ENCODE peak calls at places on chromosomes 12 and 14, in six cellular contexts. One of them, this sample, is unnamed.

GRCh38 chr14:41915732-41916131 is 309.1 kb downstream of the LRFN5 start:
- DNase-seq in BJ: no peak
- DNase-seq in adrenal gland: no peak
- DNase-seq in thoracic aorta: no peak
- DNase-seq in GM12865: no peak
- DNase-seq in GM10248: no peak
- DNase-seq in this sample: no peak

GRCh38 chr12:39878753-39879152 is 227.1 kb downstream of the SLC2A13 start:
- DNase-seq in BJ: no peak
- DNase-seq in adrenal gland: no peak
- DNase-seq in thoracic aorta: no peak
- DNase-seq in GM12865: no peak
- DNase-seq in GM10248: no peak
- DNase-seq in this sample: no peak

GRCh38 chr12:66861157-66861750 is 182.4 kb upstream of the GRIP1 start:
- DNase-seq in BJ: peak
- DNase-seq in adrenal gland: peak
- DNase-seq in thoracic aorta: no peak
- DNase-seq in GM12865: peak
- DNase-seq in GM10248: peak
- DNase-seq in this sample: peak

GRCh38 chr12:87793134-87793533 is 236.1 kb downstream of the C12orf50 start:
- DNase-seq in BJ: no peak
- DNase-seq in adrenal gland: no peak
- DNase-seq in thoracic aorta: no peak
- DNase-seq in GM12865: no peak
- DNase-seq in GM10248: no peak
- DNase-seq in this sample: no peak

GRCh38 chr14:45284802-45285201 is 31.8 kb upstream of the MIS18BP1 start:
- DNase-seq in BJ: no peak
- DNase-seq in adrenal gland: no peak
- DNase-seq in thoracic aorta: no peak
- DNase-seq in GM12865: no peak
- DNase-seq in GM10248: no peak
- DNase-seq in this sample: no peak

GRCh38 chr12:121657305-121658008 is 12.0 kb downstream of the MORN3 start:
- DNase-seq in BJ: no peak
- DNase-seq in adrenal gland: no peak
- DNase-seq in thoracic aorta: no peak
- DNase-seq in GM12865: no peak
- DNase-seq in GM10248: no peak
- DNase-seq in this sample: no peak

GRCh38 chr14:32224731-32225377 is 21.8 kb upstream of the RNU6-8 start:
- DNase-seq in BJ: peak
- DNase-seq in adrenal gland: peak
- DNase-seq in thoracic aorta: no peak
- DNase-seq in GM12865: peak
- DNase-seq in GM10248: no peak
- DNase-seq in this sample: no peak

GRCh38 chr12:7749442-7749841 is 2.3 kb upstream of the CLEC4C start:
- DNase-seq in BJ: no peak
- DNase-seq in adrenal gland: no peak
- DNase-seq in thoracic aorta: no peak
- DNase-seq in GM12865: peak
- DNase-seq in GM10248: no peak
- DNase-seq in this sample: no peak

GRCh38 chr14:104803916-104804371 is 3.0 kb downstream of the ZBTB42 start:
- DNase-seq in BJ: no peak
- DNase-seq in adrenal gland: no peak
- DNase-seq in thoracic aorta: no peak
- DNase-seq in GM12865: no peak
- DNase-seq in GM10248: no peak
- DNase-seq in this sample: no peak

GRCh38 chr12:91460457-91460856 is 277.8 kb upstream of the DCN start:
- DNase-seq in BJ: no peak
- DNase-seq in adrenal gland: no peak
- DNase-seq in thoracic aorta: no peak
- DNase-seq in GM12865: no peak
- DNase-seq in GM10248: no peak
- DNase-seq in this sample: no peak

GRCh38 chr12:82687020-82687951 is 580 bp downstream of the TMTC2 start:
- DNase-seq in BJ: no peak
- DNase-seq in adrenal gland: peak
- DNase-seq in thoracic aorta: peak
- DNase-seq in GM12865: peak
- DNase-seq in GM10248: peak
- DNase-seq in this sample: peak

GRCh38 chr12:645563-646071 is 17.6 kb downstream of the NINJ2 start:
- DNase-seq in BJ: no peak
- DNase-seq in adrenal gland: peak
- DNase-seq in thoracic aorta: no peak
- DNase-seq in GM12865: no peak
- DNase-seq in GM10248: no peak
- DNase-seq in this sample: no peak

GRCh38 chr12:643478-644292 is 19.6 kb downstream of the NINJ2 start:
- DNase-seq in BJ: no peak
- DNase-seq in adrenal gland: no peak
- DNase-seq in thoracic aorta: no peak
- DNase-seq in GM12865: peak
- DNase-seq in GM10248: no peak
- DNase-seq in this sample: no peak

GRCh38 chr12:644818-645552 is 18.3 kb downstream of the NINJ2 start:
- DNase-seq in BJ: no peak
- DNase-seq in adrenal gland: no peak
- DNase-seq in thoracic aorta: no peak
- DNase-seq in GM12865: no peak
- DNase-seq in GM10248: no peak
- DNase-seq in this sample: no peak

GRCh38 chr12:644293-644639 is 19.0 kb downstream of the NINJ2 start:
- DNase-seq in BJ: no peak
- DNase-seq in adrenal gland: no peak
- DNase-seq in thoracic aorta: no peak
- DNase-seq in GM12865: no peak
- DNase-seq in GM10248: no peak
- DNase-seq in this sample: no peak

DNA sequence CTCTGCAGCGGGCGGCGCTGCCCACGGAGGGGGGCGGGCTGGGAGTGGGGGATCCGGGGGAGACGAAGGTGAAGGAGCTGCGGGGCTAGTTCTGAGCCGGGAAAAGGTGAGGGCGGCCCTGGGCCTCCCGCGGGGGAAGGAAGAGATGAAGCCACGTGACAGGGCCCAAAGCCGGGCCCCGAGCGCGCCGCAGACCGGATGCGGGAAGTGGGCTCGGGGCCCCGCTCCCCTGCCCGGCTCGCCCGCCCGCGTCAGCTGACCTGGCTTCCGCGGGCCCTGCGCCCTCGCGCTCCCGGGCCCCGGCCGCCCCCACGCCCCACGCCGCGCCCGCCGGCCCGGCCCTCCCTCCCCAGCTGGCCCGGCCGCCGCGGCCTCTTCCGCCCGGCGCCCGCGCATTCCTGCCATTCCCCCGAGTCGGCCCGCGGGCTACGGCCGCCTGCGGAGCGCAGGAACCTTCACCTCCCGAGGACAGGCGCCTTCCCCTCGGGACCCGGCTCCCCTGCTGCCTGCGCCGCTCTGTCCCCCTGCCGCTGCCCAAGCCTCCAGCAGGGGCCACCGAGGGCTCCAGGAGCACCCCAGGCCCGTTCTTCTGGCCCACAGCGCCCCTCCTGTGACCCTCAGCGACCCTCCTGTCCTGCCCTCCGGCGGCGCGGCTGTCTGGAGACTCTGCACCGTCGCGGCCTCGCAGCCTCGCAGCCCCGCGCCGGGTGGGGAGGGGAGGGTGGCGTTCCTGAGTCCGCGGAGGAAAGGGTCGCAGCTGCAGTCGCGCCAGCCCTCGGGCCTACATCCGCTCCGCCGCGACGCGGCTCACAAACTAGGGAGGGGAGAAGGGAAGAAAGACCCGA is 20.4 kb downstream of the NINJ2 start:
- DNase-seq in BJ: no peak
- DNase-seq in adrenal gland: peak
- DNase-seq in thoracic aorta: no peak
- DNase-seq in GM12865: peak
- DNase-seq in GM10248: peak
- DNase-seq in this sample: peak
- TF ChIP-seq CTCF in BJ: peak
- TF ChIP-seq CTCF in adrenal gland: peak
- TF ChIP-seq CTCF in thoracic aorta: peak
- TF ChIP-seq CTCF in GM12865: peak
- TF ChIP-seq CTCF in GM10248: peak
- TF ChIP-seq CTCF in this sample: peak

GRCh38 chr12:127025545-127025944 is 1241.4 kb upstream of the TMEM132C start:
- DNase-seq in BJ: no peak
- DNase-seq in adrenal gland: no peak
- DNase-seq in thoracic aorta: no peak
- DNase-seq in GM12865: no peak
- DNase-seq in GM10248: no peak
- DNase-seq in this sample: no peak
- TF ChIP-seq CTCF in BJ: peak
- TF ChIP-seq CTCF in adrenal gland: no peak
- TF ChIP-seq CTCF in thoracic aorta: no peak
- TF ChIP-seq CTCF in GM12865: peak
- TF ChIP-seq CTCF in GM10248: no peak
- TF ChIP-seq CTCF in this sample: peak

GRCh38 chr12:80716711-80717469 is at the start of gene MYF5:
- DNase-seq in BJ: no peak
- DNase-seq in adrenal gland: no peak
- DNase-seq in thoracic aorta: no peak
- DNase-seq in GM12865: no peak
- DNase-seq in GM10248: no peak
- DNase-seq in this sample: no peak
- TF ChIP-seq CTCF in BJ: no peak
- TF ChIP-seq CTCF in adrenal gland: no peak
- TF ChIP-seq CTCF in thoracic aorta: no peak
- TF ChIP-seq CTCF in GM12865: no peak
- TF ChIP-seq CTCF in GM10248: no peak
- TF ChIP-seq CTCF in this sample: no peak

DNA sequence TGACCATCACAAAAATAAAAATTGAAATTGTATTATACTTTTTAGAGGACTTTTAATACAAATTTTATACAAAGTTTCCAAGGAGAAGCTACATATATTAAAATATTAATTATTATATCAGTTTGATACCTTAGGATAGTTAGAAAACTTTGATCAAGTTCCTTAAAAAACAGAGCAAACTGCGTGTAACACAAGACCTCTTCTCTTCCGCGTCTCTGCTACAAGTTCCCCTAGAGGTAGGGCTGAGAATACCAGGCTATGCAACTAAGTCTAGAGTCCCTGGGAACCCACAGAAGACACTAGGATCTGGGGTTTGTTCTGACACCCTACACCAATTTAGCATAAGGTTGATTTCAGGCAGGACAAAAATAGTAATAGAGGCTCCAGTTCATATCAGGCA is 319.0 kb downstream of the FOXG1 start:
- DNase-seq in BJ: no peak
- DNase-seq in adrenal gland: no peak
- DNase-seq in thoracic aorta: no peak
- DNase-seq in GM12865: no peak
- DNase-seq in GM10248: no peak
- DNase-seq in this sample: no peak
- TF ChIP-seq CTCF in BJ: peak
- TF ChIP-seq CTCF in adrenal gland: no peak
- TF ChIP-seq CTCF in thoracic aorta: no peak
- TF ChIP-seq CTCF in GM12865: no peak
- TF ChIP-seq CTCF in GM10248: no peak
- TF ChIP-seq CTCF in this sample: peak

GRCh38 chr14:75984674-75985073 is 889 bp upstream of the IFT43 start:
- DNase-seq in BJ: no peak
- DNase-seq in adrenal gland: no peak
- DNase-seq in thoracic aorta: no peak
- DNase-seq in GM12865: no peak
- DNase-seq in GM10248: no peak
- DNase-seq in this sample: no peak

GRCh38 chr14:75980856-75981255 is 939 bp downstream of the TGFB3 start:
- DNase-seq in BJ: no peak
- DNase-seq in adrenal gland: peak
- DNase-seq in thoracic aorta: no peak
- DNase-seq in GM12865: no peak
- DNase-seq in GM10248: no peak
- DNase-seq in this sample: no peak

GRCh38 chr14:75981826-75982723 is at the start of gene TGFB3:
- DNase-seq in BJ: peak
- DNase-seq in adrenal gland: peak
- DNase-seq in thoracic aorta: peak
- DNase-seq in GM12865: peak
- DNase-seq in GM10248: peak
- DNase-seq in this sample: peak

GRCh38 chr14:75981426-75981825 is 369 bp downstream of the TGFB3 start:
- DNase-seq in BJ: no peak
- DNase-seq in adrenal gland: peak
- DNase-seq in thoracic aorta: no peak
- DNase-seq in GM12865: peak
- DNase-seq in GM10248: peak
- DNase-seq in this sample: no peak

GRCh38 chr14:75982724-75983358 is 1.0 kb upstream of the TGFB3 start:
- DNase-seq in BJ: no peak
- DNase-seq in adrenal gland: peak
- DNase-seq in thoracic aorta: no peak
- DNase-seq in GM12865: no peak
- DNase-seq in GM10248: no peak
- DNase-seq in this sample: no peak
- TF ChIP-seq CTCF in BJ: no peak
- TF ChIP-seq CTCF in adrenal gland: no peak
- TF ChIP-seq CTCF in thoracic aorta: no peak
- TF ChIP-seq CTCF in GM12865: no peak
- TF ChIP-seq CTCF in GM10248: no peak
- TF ChIP-seq CTCF in this sample: peak

DNA sequence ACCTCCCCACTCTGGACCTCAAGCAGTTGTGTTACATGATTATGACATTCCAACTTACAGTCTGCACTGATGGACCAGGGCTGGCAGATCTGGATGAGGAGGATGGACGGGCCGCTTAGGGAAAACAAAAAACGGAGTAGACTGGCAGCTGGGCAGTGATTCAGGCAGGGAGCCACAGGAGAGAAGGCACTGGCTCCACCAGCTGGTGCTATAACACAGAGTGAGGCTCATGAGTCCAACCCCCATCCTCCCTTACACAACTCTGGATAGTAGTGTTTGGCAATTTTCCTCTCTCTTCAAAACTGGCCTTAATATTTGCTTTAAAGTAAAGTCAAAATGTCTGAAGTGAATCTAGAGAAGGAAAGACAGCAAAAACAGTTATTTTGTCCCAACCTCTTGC is 9.7 kb upstream of the RIC8B start:
- DNase-seq in BJ: no peak
- DNase-seq in adrenal gland: peak
- DNase-seq in thoracic aorta: no peak
- DNase-seq in GM12865: no peak
- DNase-seq in GM10248: no peak
- DNase-seq in this sample: no peak
- TF ChIP-seq CTCF in BJ: no peak
- TF ChIP-seq CTCF in adrenal gland: peak
- TF ChIP-seq CTCF in thoracic aorta: no peak
- TF ChIP-seq CTCF in GM12865: no peak
- TF ChIP-seq CTCF in GM10248: no peak
- TF ChIP-seq CTCF in this sample: no peak